ENCODE peak calls at places on chromosome 7, in six cellular contexts. V is AG04450; Q is posterior cingulate gyrus; R is GM04503; A is glutamatergic neuron; L is stimulated activated CD8-positive, alpha-beta memory T cell treated with anti-CD3 and anti-CD28 coated beads, Interleukin-15, amount 100 ng/mL, for 24 hours. E is an unnamed sample.

GRCh38 chr7:50733552-50733951 is 49.1 kb downstream of the GRB10 start:
- DNase-seq in A (no peak), R (no peak), Q (no peak), L (no peak), V (no peak), E (no peak)

GRCh38 chr7:131625817-131626372 is 69.5 kb upstream of the PODXL start:
- DNase-seq in L (no peak), Q (no peak), V (peak; percentile 30), R (peak; percentile 69), A (peak; percentile 39), E (no peak)

GRCh38 chr7:24214670-24215069 is 69.3 kb upstream of the NPY start:
- DNase-seq in V (no peak), L (no peak), A (no peak), R (no peak), Q (no peak), E (no peak)

GRCh38 chr7:98866341-98866740 is 3.5 kb downstream of the TMEM130 start:
- DNase-seq in Q (no peak), L (no peak), A (no peak), R (no peak), V (no peak), E (no peak)

GRCh38 chr7:99605527-99605926 is 7.5 kb downstream of the TMEM225B start:
- DNase-seq in R (no peak), L (no peak), A (no peak), V (no peak), Q (no peak), E (no peak)

GRCh38 chr7:29471444-29472138 is 92.0 kb upstream of the PRR15 start:
- DNase-seq in Q (no peak), V (no peak), R (no peak), L (no peak), A (peak; percentile 74), E (no peak)

GRCh38 chr7:128172151-128172550 is 68.9 kb upstream of the LEP start:
- DNase-seq in A (no peak), L (no peak), R (no peak), V (no peak), Q (no peak), E (peak; percentile 19)

GRCh38 chr7:69295971-69296370 is 302.3 kb upstream of the AUTS2 start:
- DNase-seq in Q (no peak), V (no peak), L (no peak), A (peak; percentile 18), R (no peak), E (no peak)

GRCh38 chr7:117132385-117133120 is 179.3 kb downstream of the ST7 start:
- DNase-seq in V (peak; percentile 67), R (peak; percentile 95), A (no peak), Q (no peak), L (no peak), E (no peak)

GRCh38 chr7:150379590-150380379 is 655 bp downstream of the ZNF775 start:
- DNase-seq in Q (no peak), R (no peak), L (no peak), A (peak; percentile 58), V (no peak), E (peak; percentile 9)

GRCh38 chr7:130865408-130866236 is 131.6 kb upstream of the KLF14 start:
- DNase-seq in L (no peak), V (no peak), Q (no peak), R (no peak), A (no peak), E (no peak)

GRCh38 chr7:90828601-90829000 is 232.5 kb downstream of the CDK14 start:
- DNase-seq in R (no peak), L (no peak), A (no peak), V (no peak), Q (no peak), E (no peak)

GRCh38 chr7:111413796-111414195 is 148.5 kb downstream of the IMMP2L start:
- DNase-seq in Q (no peak), R (no peak), A (no peak), V (no peak), L (no peak), E (no peak)

GRCh38 chr7:31096198-31096881 is 44.2 kb downstream of the ADCYAP1R1 start:
- DNase-seq in R (no peak), A (no peak), V (no peak), L (no peak), Q (no peak), E (no peak)

GRCh38 chr7:104643587-104644217 is 315.3 kb downstream of the LHFPL3 start:
- DNase-seq in R (no peak), L (no peak), A (peak; percentile 19), Q (no peak), V (no peak), E (no peak)

GRCh38 chr7:51545131-51545530 is 228.5 kb upstream of the COBL start:
- DNase-seq in A (no peak), Q (no peak), V (no peak), L (no peak), R (no peak), E (peak; percentile 91)

GRCh38 chr7:106216517-106217088 is 68.2 kb downstream of the NAMPT start:
- DNase-seq in A (no peak), L (no peak), R (peak; percentile 68), V (peak; percentile 82), Q (no peak), E (no peak)

GRCh38 chr7:64795176-64795575 is 948 bp downstream of the ZNF138 start:
- DNase-seq in R (no peak), A (no peak), L (no peak), V (no peak), Q (no peak), E (no peak)

E was measured in NCI-H510A treated with DMSO at 0.1 percent for 48 hours.